ENCODE peak calls at places on chromosomes 4 and X, in nine cellular contexts. M is adipocyte; H is WERI-Rb-1; P is psoas muscle; T is CD4-positive, alpha-beta T cell; U is CD8-positive, alpha-beta memory T cell; B is testis; S is hepatocyte; A is GM23248. X is an unnamed sample.

GRCh38 chr4:118086334-118086733 is 52.0 kb downstream of the NDST3 start:
- DNase-seq in P (no peak), B (no peak), S (no peak), A (peak; percentile 52), H (no peak), T (no peak), M (peak; percentile 53), U (no peak), X (no peak)

GRCh38 chr4:111854494-111855087 is 290.7 kb upstream of the FAM241A start:
- DNase-seq in S (peak; percentile 49), T (no peak), M (peak; percentile 74), U (no peak), H (peak; percentile 46), A (peak; percentile 74), B (peak; percentile 23), P (no peak), X (peak; percentile 52)

GRCh38 chrX:86014421-86014820 is 32.9 kb downstream of the CHM start:
- DNase-seq in B (no peak), T (no peak), P (no peak), H (no peak), U (no peak), M (no peak), S (no peak), A (no peak), X (no peak)

GRCh38 chr4:110512901-110513300 is 36.9 kb downstream of the ENPEP start:
- DNase-seq in U (no peak), B (no peak), T (no peak), H (no peak), P (no peak), S (no peak), A (no peak), M (no peak), X (no peak)

GRCh38 chr4:152118819-152119553 is 358.2 kb upstream of the GATB start:
- DNase-seq in B (no peak), M (no peak), U (no peak), A (no peak), P (no peak), T (no peak), S (no peak), H (peak; percentile 69), X (no peak)

GRCh38 chrX:120251471-120252011 is 929 bp downstream of the ZBTB33 start:
- DNase-seq in S (peak; percentile 33), T (peak; percentile 1), H (peak; percentile 12), P (no peak), B (peak; percentile 51), U (peak; percentile 11), A (peak; percentile 65), M (peak; percentile 47), X (peak; percentile 55)

GRCh38 chrX:13463608-13464007 is 105.8 kb upstream of the EGFL6 start:
- DNase-seq in U (no peak), M (peak; percentile 76), B (no peak), P (peak; percentile 56), A (peak; percentile 63), S (peak; percentile 79), H (peak; percentile 60), T (no peak), X (peak; percentile 53)

GRCh38 chrX:118566359-118566758 is 70.7 kb downstream of the DOCK11 start:
- DNase-seq in H (no peak), U (no peak), T (no peak), M (no peak), P (no peak), S (no peak), A (peak; percentile 62), B (no peak), X (no peak)

GRCh38 chr4:15042529-15043167 is 40.4 kb downstream of the CPEB2 start:
- DNase-seq in P (no peak), S (peak; percentile 11), B (no peak), M (peak; percentile 22), H (no peak), T (no peak), U (no peak), A (peak; percentile 7), X (no peak)

GRCh38 chr4:85928775-85929585 is 430.9 kb downstream of the MAPK10 start:
- DNase-seq in U (no peak), T (no peak), P (no peak), H (no peak), S (peak; percentile 44), M (peak; percentile 7), B (no peak), A (peak; percentile 84), X (no peak)

GRCh38 chrX:41377624-41378023 is 43.7 kb downstream of the DDX3X start:
- DNase-seq in U (no peak), P (no peak), S (no peak), B (no peak), H (no peak), M (no peak), T (no peak), A (peak; percentile 13), X (no peak)

GRCh38 chrX:154298312-154298711 is 2.7 kb downstream of the TKTL1 start:
- DNase-seq in S (no peak), U (no peak), B (no peak), H (no peak), T (no peak), A (no peak), M (no peak), P (no peak), X (no peak)

GRCh38 chr4:33883111-33883510 is 2361.2 kb downstream of the ARAP2 start:
- DNase-seq in U (no peak), A (peak; percentile 3), B (no peak), P (no peak), T (no peak), M (no peak), S (no peak), H (no peak), X (no peak)

GRCh38 chr4:80875642-80876041 is 154.9 kb upstream of the BMP3 start:
- DNase-seq in S (no peak), U (no peak), H (no peak), M (no peak), T (no peak), B (no peak), P (no peak), A (no peak), X (no peak)

GRCh38 chr4:244471-244870 is 60.8 kb downstream of the ZNF732 start:
- DNase-seq in B (peak; percentile 70), T (peak; percentile 40), U (peak; percentile 44), S (peak; percentile 26), H (peak; percentile 45), M (peak; percentile 50), A (peak; percentile 43), P (no peak), X (peak; percentile 52)
- H3K9me3 ChIP-seq in B (no peaks in the 10 kb centered on the region), T (no peaks in the 10 kb centered on the region), U (no peaks in the 10 kb centered on the region), S (no peaks in the 10 kb centered on the region), H (peaks cover 17% of the 10 kb centered on the region), M (peaks cover 85% of the 10 kb centered on the region), A (no peaks in the 10 kb centered on the region), P (peaks cover 21% of the 10 kb centered on the region), X (peaks cover 4% of the 10 kb centered on the region)

GRCh38 chrX:108437354-108437753 is 868 bp downstream of the COL4A6 start:
- DNase-seq in H (no peak), P (no peak), T (no peak), U (no peak), B (no peak), A (peak; percentile 9), M (no peak), S (no peak), X (no peak)
- H3K9me3 ChIP-seq in H (no peaks in the 10 kb centered on the region), P (no peaks in the 10 kb centered on the region), T (no peaks in the 10 kb centered on the region), U (no peaks in the 10 kb centered on the region), B (no peaks in the 10 kb centered on the region), A (no peaks in the 10 kb centered on the region), M (no peaks in the 10 kb centered on the region), S (no peaks in the 10 kb centered on the region), X (no peaks in the 10 kb centered on the region)

DNA sequence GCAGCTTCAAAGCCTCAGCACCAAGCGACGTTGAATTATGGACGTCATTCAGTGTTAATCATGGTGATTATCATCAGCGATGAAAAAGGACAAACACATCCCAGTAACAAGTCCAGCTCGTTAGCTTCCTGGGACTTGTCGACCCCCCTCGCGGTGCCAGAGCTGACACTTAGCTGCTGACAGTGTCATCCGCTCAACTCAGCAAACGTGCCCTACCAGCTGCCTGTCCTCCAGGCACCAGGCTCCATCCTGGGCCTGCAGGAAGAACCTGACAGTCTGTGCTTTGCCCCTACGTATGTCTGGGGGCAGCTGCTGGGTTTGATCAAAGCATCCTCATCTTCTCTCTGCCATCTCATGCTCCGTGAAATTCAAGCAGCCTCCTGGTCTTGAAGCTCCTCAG is 137.0 kb upstream of the PSAPL1 start:
- DNase-seq in S (no peak), A (no peak), M (no peak), H (no peak), T (no peak), U (no peak), P (no peak), B (no peak), X (no peak)
- H3K9me3 ChIP-seq in S (no peaks in the 10 kb centered on the region), A (no peaks in the 10 kb centered on the region), M (peaks cover 88% of the 10 kb centered on the region), H (peaks cover 14% of the 10 kb centered on the region), T (peaks cover 13% of the 10 kb centered on the region), U (peaks cover 12% of the 10 kb centered on the region), P (peaks cover 14% of the 10 kb centered on the region), B (no peaks in the 10 kb centered on the region), X (peaks cover 2% of the 10 kb centered on the region)

GRCh38 chr4:472881-473574 is 25.9 kb downstream of the ZNF721 start:
- DNase-seq in S (no peak), B (no peak), A (peak; percentile 15), T (no peak), U (no peak), M (peak; percentile 42), H (peak; percentile 30), P (no peak), X (no peak)
- H3K9me3 ChIP-seq in S (peaks cover 34% of the 10 kb centered on the region), B (no peaks in the 10 kb centered on the region), A (no peaks in the 10 kb centered on the region), T (peaks cover 61% of the 10 kb centered on the region), U (peaks cover 18% of the 10 kb centered on the region), M (peaks cover 32% of the 10 kb centered on the region), H (peaks cover 31% of the 10 kb centered on the region), P (peaks cover 38% of the 10 kb centered on the region), X (peaks cover 21% of the 10 kb centered on the region)

GRCh38 chr4:74327751-74328150 is 19.5 kb downstream of the EPGN start:
- DNase-seq in H (no peak), P (no peak), M (no peak), A (peak; percentile 52), S (no peak), T (no peak), B (no peak), U (no peak), X (no peak)

GRCh38 chr4:74330295-74330750 is 22.1 kb downstream of the EPGN start:
- DNase-seq in T (no peak), P (no peak), B (no peak), H (no peak), S (no peak), U (no peak), A (no peak), M (no peak), X (no peak)

GRCh38 chr4:74325886-74326285 is 17.6 kb downstream of the EPGN start:
- DNase-seq in U (no peak), T (no peak), P (no peak), H (no peak), A (no peak), B (no peak), S (no peak), M (no peak), X (no peak)

GRCh38 chr4:74331252-74331651 is 23.0 kb downstream of the EPGN start:
- DNase-seq in T (no peak), A (no peak), P (no peak), U (no peak), M (no peak), S (no peak), B (no peak), H (no peak), X (no peak)

GRCh38 chr4:74328501-74328900 is 20.2 kb downstream of the EPGN start:
- DNase-seq in B (no peak), H (no peak), U (no peak), T (no peak), M (peak; percentile 13), A (peak; percentile 65), S (no peak), P (no peak), X (no peak)
- H3K9me3 ChIP-seq in B (no peaks in the 10 kb centered on the region), H (no peaks in the 10 kb centered on the region), U (no peaks in the 10 kb centered on the region), T (no peaks in the 10 kb centered on the region), M (no peaks in the 10 kb centered on the region), A (no peaks in the 10 kb centered on the region), S (no peaks in the 10 kb centered on the region), P (no peaks in the 10 kb centered on the region), X (no peaks in the 10 kb centered on the region)